ENCODE peak calls at places on chromosomes 11 and 22, in six cellular contexts. One of them, this sample, is unnamed.

GRCh38 chr11:71065794-71066193 is 186.6 kb downstream of the SHANK2 start:
- DNase-seq in mesendoderm: no peak
- DNase-seq in mesenchymal stem cell: no peak
- DNase-seq in trophoblast cell: no peak
- DNase-seq in IMR-90: no peak
- DNase-seq in H9: no peak
- DNase-seq in this sample: no peak

GRCh38 chr22:28029201-28029948 is 110.3 kb upstream of the PITPNB start:
- DNase-seq in trophoblast cell: no peak
- DNase-seq in IMR-90: peak; percentile 49
- DNase-seq in H9: no peak
- DNase-seq in mesendoderm: peak; percentile 51
- DNase-seq in mesenchymal stem cell: peak; percentile 35
- DNase-seq in this sample: no peak

GRCh38 chr11:68978626-68978930 is 2.2 kb downstream of the MRGPRD start:
- DNase-seq in H9: no peak
- DNase-seq in mesenchymal stem cell: no peak
- DNase-seq in mesendoderm: no peak
- DNase-seq in trophoblast cell: no peak
- DNase-seq in IMR-90: no peak
- DNase-seq in this sample: no peak

GRCh38 chr11:46524201-46524600 is 69.6 kb downstream of the AMBRA1 start:
- DNase-seq in IMR-90: no peak
- DNase-seq in H9: no peak
- DNase-seq in mesendoderm: no peak
- DNase-seq in mesenchymal stem cell: no peak
- DNase-seq in trophoblast cell: no peak
- DNase-seq in this sample: no peak

GRCh38 chr22:30887861-30888260 is 80.7 kb downstream of the MORC2 start:
- DNase-seq in trophoblast cell: no peak
- DNase-seq in mesendoderm: no peak
- DNase-seq in IMR-90: no peak
- DNase-seq in mesenchymal stem cell: no peak
- DNase-seq in H9: peak; percentile 4
- DNase-seq in this sample: no peak

GRCh38 chr11:114134870-114135269 is 75.4 kb downstream of the ZBTB16 start:
- DNase-seq in mesendoderm: peak; percentile 68
- DNase-seq in trophoblast cell: peak; percentile 95
- DNase-seq in IMR-90: peak; percentile 5
- DNase-seq in H9: no peak
- DNase-seq in mesenchymal stem cell: peak; percentile 97
- DNase-seq in this sample: no peak

GRCh38 chr11:12361650-12362049 is 15.7 kb upstream of the PARVA start:
- DNase-seq in IMR-90: peak; percentile 22
- DNase-seq in mesendoderm: no peak
- DNase-seq in trophoblast cell: no peak
- DNase-seq in mesenchymal stem cell: no peak
- DNase-seq in H9: no peak
- DNase-seq in this sample: no peak

GRCh38 chr22:30438559-30438958 is 13.0 kb downstream of the MTFP1 start:
- DNase-seq in mesendoderm: no peak
- DNase-seq in mesenchymal stem cell: no peak
- DNase-seq in H9: no peak
- DNase-seq in IMR-90: no peak
- DNase-seq in trophoblast cell: no peak
- DNase-seq in this sample: no peak

GRCh38 chr11:134583397-134583990 is 171.5 kb upstream of the B3GAT1 start:
- DNase-seq in trophoblast cell: no peak
- DNase-seq in IMR-90: no peak
- DNase-seq in mesenchymal stem cell: no peak
- DNase-seq in mesendoderm: no peak
- DNase-seq in H9: no peak
- DNase-seq in this sample: no peak

GRCh38 chr11:33987975-33988580 is 63.5 kb upstream of the CAPRIN1 start:
- DNase-seq in trophoblast cell: peak; percentile 96
- DNase-seq in mesendoderm: peak; percentile 90
- DNase-seq in mesenchymal stem cell: peak; percentile 73
- DNase-seq in H9: peak; percentile 78
- DNase-seq in IMR-90: peak; percentile 78
- DNase-seq in this sample: peak; percentile 73

GRCh38 chr11:76652989-76653673 is 17.4 kb downstream of the LRRC32 start:
- DNase-seq in IMR-90: no peak
- DNase-seq in mesenchymal stem cell: no peak
- DNase-seq in mesendoderm: no peak
- DNase-seq in trophoblast cell: peak; percentile 54
- DNase-seq in H9: peak; percentile 12
- DNase-seq in this sample: no peak

GRCh38 chr11:31262761-31263160 is 106.8 kb downstream of the DCDC1 start:
- DNase-seq in mesenchymal stem cell: no peak
- DNase-seq in trophoblast cell: no peak
- DNase-seq in mesendoderm: no peak
- DNase-seq in H9: no peak
- DNase-seq in IMR-90: peak; percentile 5
- DNase-seq in this sample: no peak

GRCh38 chr11:105144887-105145286 is 5.3 kb upstream of the CARD18 start:
- DNase-seq in trophoblast cell: peak; percentile 31
- DNase-seq in IMR-90: peak; percentile 89
- DNase-seq in mesenchymal stem cell: peak; percentile 75
- DNase-seq in mesendoderm: peak; percentile 2
- DNase-seq in H9: no peak
- DNase-seq in this sample: no peak

GRCh38 chr22:50267591-50268390 is 2.4 kb downstream of the MAPK11 start:
- DNase-seq in H9: peak; percentile 69
- DNase-seq in mesenchymal stem cell: no peak
- DNase-seq in IMR-90: peak; percentile 38
- DNase-seq in trophoblast cell: peak; percentile 61
- DNase-seq in mesendoderm: no peak
- DNase-seq in this sample: no peak

GRCh38 chr11:34749666-34750659 is 129.1 kb downstream of the EHF start:
- DNase-seq in mesendoderm: no peak
- DNase-seq in mesenchymal stem cell: peak; percentile 66
- DNase-seq in H9: no peak
- DNase-seq in IMR-90: peak; percentile 68
- DNase-seq in trophoblast cell: no peak
- DNase-seq in this sample: no peak

GRCh38 chr22:20422271-20422958 is 15.2 kb downstream of the SCARF2 start:
- DNase-seq in trophoblast cell: no peak
- DNase-seq in mesenchymal stem cell: no peak
- DNase-seq in IMR-90: peak; percentile 43
- DNase-seq in mesendoderm: no peak
- DNase-seq in H9: no peak
- DNase-seq in this sample: no peak

GRCh38 chr22:24289781-24290181 is 19.1 kb downstream of the SPECC1L start:
- DNase-seq in mesendoderm: peak; percentile 25
- DNase-seq in trophoblast cell: no peak
- DNase-seq in H9: no peak
- DNase-seq in IMR-90: no peak
- DNase-seq in mesenchymal stem cell: peak; percentile 54
- DNase-seq in this sample: peak; percentile 37

GRCh38 chr11:118705111-118705741 is 25.8 kb upstream of the TREH start:
- DNase-seq in mesendoderm: no peak
- DNase-seq in IMR-90: no peak
- DNase-seq in mesenchymal stem cell: no peak
- DNase-seq in trophoblast cell: no peak
- DNase-seq in H9: no peak
- DNase-seq in this sample: no peak

GRCh38 chr11:62431171-62431895 is 12.5 kb downstream of the SCGB1A1 start:
- DNase-seq in mesenchymal stem cell: peak; percentile 87
- DNase-seq in mesendoderm: no peak
- DNase-seq in trophoblast cell: peak; percentile 20
- DNase-seq in IMR-90: peak; percentile 92
- DNase-seq in H9: no peak
- DNase-seq in this sample: no peak

DNA sequence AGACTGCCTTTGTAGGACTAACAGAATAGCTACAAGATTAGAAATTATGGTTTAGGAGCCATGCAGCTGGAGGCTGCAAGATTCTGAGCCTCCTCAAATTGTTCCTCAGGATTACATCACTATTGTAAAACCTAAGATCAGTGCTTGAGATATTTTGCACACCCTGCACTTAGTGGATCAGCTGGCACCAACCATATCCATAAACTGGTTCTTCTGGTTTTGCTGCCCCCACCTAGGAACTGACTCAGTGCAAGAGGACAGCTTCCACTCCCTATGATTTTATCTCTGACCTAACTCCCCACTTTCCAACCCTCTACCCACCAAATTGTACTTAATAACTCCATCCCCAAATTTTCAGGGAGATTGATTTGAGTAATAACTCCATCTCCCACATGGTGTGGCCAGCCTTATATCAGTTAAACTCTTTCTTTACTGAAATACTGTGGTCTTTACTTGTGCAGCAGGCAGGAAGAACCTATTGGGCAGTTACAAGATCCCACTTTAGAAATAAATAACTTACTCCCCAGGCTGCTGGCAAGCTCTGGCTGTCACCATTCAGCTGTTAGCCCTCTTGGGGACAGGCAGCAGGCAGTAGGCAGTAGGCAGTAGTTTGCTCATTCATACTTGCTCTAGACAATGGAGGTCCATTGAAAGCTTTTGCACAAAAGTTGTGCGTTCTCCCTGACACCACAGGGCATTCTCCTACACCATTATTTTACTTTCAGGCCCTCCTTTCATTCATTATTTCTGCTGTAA is 119.0 kb downstream of the SLC17A6 start:
- DNase-seq in H9: no peak
- DNase-seq in IMR-90: no peak
- DNase-seq in mesenchymal stem cell: no peak
- DNase-seq in mesendoderm: peak; percentile 17
- DNase-seq in trophoblast cell: peak; percentile 77
- DNase-seq in this sample: no peak
- H3K4me2 ChIP-seq in H9: no peak overlapping the region
- H3K4me2 ChIP-seq in IMR-90: no peak overlapping the region
- H3K4me2 ChIP-seq in mesenchymal stem cell: no peak overlapping the region
- H3K4me2 ChIP-seq in mesendoderm: no peak overlapping the region
- H3K4me2 ChIP-seq in trophoblast cell: peak overlapping the region; percentile 0
- H3K4me2 ChIP-seq in this sample: no peak overlapping the region

GRCh38 chr22:32333769-32334639 is 23.7 kb upstream of the RFPL3 start:
- DNase-seq in H9: peak; percentile 21
- DNase-seq in trophoblast cell: no peak
- DNase-seq in IMR-90: no peak
- DNase-seq in mesendoderm: no peak
- DNase-seq in mesenchymal stem cell: no peak
- DNase-seq in this sample: no peak

GRCh38 chr22:32333141-32333768 is 24.4 kb upstream of the RFPL3 start:
- DNase-seq in trophoblast cell: no peak
- DNase-seq in mesenchymal stem cell: no peak
- DNase-seq in IMR-90: no peak
- DNase-seq in mesendoderm: no peak
- DNase-seq in H9: peak; percentile 19
- DNase-seq in this sample: no peak

GRCh38 chr22:32331236-32331917 is 26.3 kb upstream of the RFPL3 start:
- DNase-seq in trophoblast cell: no peak
- DNase-seq in H9: peak; percentile 14
- DNase-seq in mesendoderm: no peak
- DNase-seq in IMR-90: no peak
- DNase-seq in mesenchymal stem cell: no peak
- DNase-seq in this sample: no peak

GRCh38 chr22:32334640-32335365 is 22.9 kb upstream of the RFPL3 start:
- DNase-seq in IMR-90: no peak
- DNase-seq in mesenchymal stem cell: no peak
- DNase-seq in H9: peak; percentile 25
- DNase-seq in mesendoderm: no peak
- DNase-seq in trophoblast cell: no peak
- DNase-seq in this sample: no peak

GRCh38 chr22:32331918-32332725 is 25.5 kb upstream of the RFPL3 start:
- DNase-seq in mesenchymal stem cell: no peak
- DNase-seq in IMR-90: no peak
- DNase-seq in trophoblast cell: no peak
- DNase-seq in H9: peak; percentile 22
- DNase-seq in mesendoderm: no peak
- DNase-seq in this sample: no peak
- H2AK5ac ChIP-seq in mesenchymal stem cell: no peak overlapping the region
- H2AK5ac ChIP-seq in IMR-90: no peak overlapping the region
- H2AK5ac ChIP-seq in trophoblast cell: no peak overlapping the region
- H2AK5ac ChIP-seq in H9: no peak overlapping the region
- H2AK5ac ChIP-seq in mesendoderm: no peak overlapping the region
- H2AK5ac ChIP-seq in this sample: peak overlapping the region; percentile 98

GRCh38 chr22:38212442-38212841 is 10.6 kb downstream of the MAFF start:
- DNase-seq in mesendoderm: no peak
- DNase-seq in trophoblast cell: peak; percentile 13
- DNase-seq in H9: no peak
- DNase-seq in IMR-90: no peak
- DNase-seq in mesenchymal stem cell: no peak
- DNase-seq in this sample: no peak

GRCh38 chr22:38211556-38211955 is 9.8 kb downstream of the MAFF start:
- DNase-seq in IMR-90: no peak
- DNase-seq in H9: no peak
- DNase-seq in trophoblast cell: peak; percentile 32
- DNase-seq in mesendoderm: no peak
- DNase-seq in mesenchymal stem cell: peak; percentile 36
- DNase-seq in this sample: no peak

GRCh38 chr22:38213319-38214247 is 11.8 kb downstream of the MAFF start:
- DNase-seq in trophoblast cell: peak; percentile 50
- DNase-seq in mesendoderm: no peak
- DNase-seq in H9: no peak
- DNase-seq in IMR-90: no peak
- DNase-seq in mesenchymal stem cell: peak; percentile 38
- DNase-seq in this sample: no peak

GRCh38 chr22:38215156-38216038 is 13.6 kb downstream of the MAFF start:
- DNase-seq in mesenchymal stem cell: peak; percentile 37
- DNase-seq in mesendoderm: no peak
- DNase-seq in trophoblast cell: peak; percentile 21
- DNase-seq in H9: no peak
- DNase-seq in IMR-90: no peak
- DNase-seq in this sample: no peak

DNA sequence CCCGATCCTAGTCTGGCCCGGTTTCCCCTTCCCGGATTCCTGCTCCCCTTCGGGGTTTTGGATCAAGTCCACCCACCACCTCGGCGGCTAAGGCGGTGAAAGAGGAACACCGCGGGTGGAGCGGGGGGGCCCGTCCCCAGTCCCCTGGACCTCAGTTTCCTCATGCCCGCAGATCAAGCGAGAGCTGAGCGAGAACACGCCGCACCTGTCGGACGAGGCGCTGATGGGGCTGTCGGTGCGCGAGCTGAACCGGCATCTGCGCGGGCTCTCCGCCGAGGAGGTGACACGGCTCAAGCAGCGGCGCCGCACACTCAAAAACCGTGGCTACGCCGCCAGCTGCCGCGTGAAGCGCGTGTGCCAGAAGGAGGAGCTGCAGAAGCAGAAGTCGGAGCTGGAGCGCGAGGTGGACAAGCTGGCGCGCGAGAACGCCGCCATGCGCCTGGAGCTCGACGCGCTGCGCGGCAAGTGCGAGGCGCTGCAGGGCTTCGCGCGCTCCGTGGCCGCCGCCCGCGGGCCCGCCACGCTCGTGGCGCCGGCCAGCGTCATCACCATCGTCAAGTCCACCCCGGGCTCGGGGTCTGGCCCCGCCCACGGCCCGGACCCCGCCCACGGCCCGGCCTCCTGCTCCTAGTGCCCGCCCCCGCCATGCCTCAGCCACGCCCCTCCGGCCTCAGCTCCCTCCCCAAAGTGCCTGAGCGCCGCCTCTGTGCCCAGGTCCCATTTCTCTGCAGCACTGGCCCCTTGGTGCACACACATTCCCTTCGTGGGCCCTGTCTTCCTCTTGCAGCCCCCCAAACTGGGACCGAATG is 12.7 kb downstream of the MAFF start:
- DNase-seq in mesendoderm: peak; percentile 83
- DNase-seq in IMR-90: peak; percentile 49
- DNase-seq in H9: peak; percentile 88
- DNase-seq in trophoblast cell: peak; percentile 75
- DNase-seq in mesenchymal stem cell: peak; percentile 61
- DNase-seq in this sample: peak; percentile 70
- H3K4me2 ChIP-seq in mesendoderm: peak overlapping the region; percentile 74
- H3K4me2 ChIP-seq in IMR-90: no peak overlapping the region
- H3K4me2 ChIP-seq in H9: peak overlapping the region; percentile 30
- H3K4me2 ChIP-seq in trophoblast cell: peak overlapping the region; percentile 55
- H3K4me2 ChIP-seq in mesenchymal stem cell: peak overlapping the region; percentile 8
- H3K4me2 ChIP-seq in this sample: peak overlapping the region; percentile 67

GRCh38 chr22:48498526-48499331 is 1328.9 kb downstream of the BRD1 start:
- DNase-seq in IMR-90: no peak
- DNase-seq in H9: no peak
- DNase-seq in mesendoderm: no peak
- DNase-seq in mesenchymal stem cell: no peak
- DNase-seq in trophoblast cell: no peak
- DNase-seq in this sample: no peak
- H2AK5ac ChIP-seq in IMR-90: no peak overlapping the region
- H2AK5ac ChIP-seq in H9: no peak overlapping the region
- H2AK5ac ChIP-seq in mesendoderm: no peak overlapping the region
- H2AK5ac ChIP-seq in mesenchymal stem cell: no peak overlapping the region
- H2AK5ac ChIP-seq in trophoblast cell: no peak overlapping the region
- H2AK5ac ChIP-seq in this sample: peak overlapping the region; percentile 53

This sample was measured in neuronal stem cell.